ENCODE peak calls at places on chromosomes 2 and 18, in five cellular contexts. Q is SK-N-SH, F is HCT116, K is K562, I is GM12878. U is an unnamed sample.
A peak's percentile ranks its signal among the peaks of the same experiment; 100 is the strongest.

GRCh38 chr18:38539373-38539772 is 973.8 kb upstream of the CELF4 start:
- DNase-seq in Q (no peak), F (no peak), K (no peak), I (no peak), U (no peak)

GRCh38 chr18:34710430-34711386 is 610 bp downstream of the DTNA start:
- DNase-seq in Q (peak; percentile 20), F (no peak), K (no peak), I (no peak), U (no peak)

GRCh38 chr2:156322681-156323211 is 9.8 kb downstream of the NR4A2 start:
- DNase-seq in Q (no peak), F (no peak), K (no peak), I (no peak), U (no peak)

GRCh38 chr2:164560181-164560792 is 61.0 kb downstream of the GRB14 start:
- DNase-seq in Q (peak; percentile 10), F (peak; percentile 4), K (no peak), I (no peak), U (no peak)

GRCh38 chr2:239678666-239679296 is 278.0 kb upstream of the HDAC4 start:
- DNase-seq in Q (no peak), F (no peak), K (no peak), I (no peak), U (no peak)

GRCh38 chr2:25825238-25825637 is 53.0 kb downstream of the ASXL2 start:
- DNase-seq in Q (no peak), F (no peak), K (no peak), I (no peak), U (no peak)

GRCh38 chr2:44360749-44361329 is 455 bp downstream of the PREPL start:
- DNase-seq in Q (no peak), F (no peak), K (no peak), I (no peak), U (peak; percentile 4)

GRCh38 chr2:41941831-41942230 is 106.0 kb upstream of the PKDCC start:
- DNase-seq in Q (no peak), F (no peak), K (no peak), I (no peak), U (no peak)

GRCh38 chr2:119407430-119408220 is 24.0 kb upstream of the TMEM37 start:
- DNase-seq in Q (peak; percentile 79), F (peak; percentile 52), K (peak; percentile 78), I (peak; percentile 32), U (peak; percentile 63)

GRCh38 chr2:112019510-112019909 is 35.6 kb upstream of the TMEM87B start:
- DNase-seq in Q (no peak), F (no peak), K (no peak), I (no peak), U (no peak)

GRCh38 chr18:3360211-3360610 is 89.8 kb upstream of the TGIF1 start:
- DNase-seq in Q (no peak), F (no peak), K (no peak), I (no peak), U (no peak)

GRCh38 chr18:55863876-55864275 is 275.9 kb upstream of the TCF4 start:
- DNase-seq in Q (peak; percentile 39), F (no peak), K (no peak), I (no peak), U (no peak)

GRCh38 chr2:187299122-187299906 is 148.7 kb downstream of the CALCRL start:
- DNase-seq in Q (peak; percentile 12), F (no peak), K (no peak), I (no peak), U (no peak)

GRCh38 chr2:70988151-70988550 is 6.5 kb downstream of the TEX261 start:
- DNase-seq in Q (no peak), F (no peak), K (no peak), I (no peak), U (no peak)

GRCh38 chr18:58455318-58455950 is 173.5 kb downstream of the ALPK2 start:
- DNase-seq in Q (no peak), F (no peak), K (no peak), I (peak; percentile 8), U (no peak)

GRCh38 chr2:237330539-237330938 is 83.4 kb downstream of the COL6A3 start:
- DNase-seq in Q (no peak), F (no peak), K (no peak), I (no peak), U (no peak)

GRCh38 chr18:70991577-70991976 is 702.7 kb downstream of the SOCS6 start:
- DNase-seq in Q (no peak), F (no peak), K (no peak), I (no peak), U (no peak)

GRCh38 chr2:127100261-127101047 is 6.5 kb downstream of the BIN1 start:
- DNase-seq in Q (no peak), F (no peak), K (peak; percentile 32), I (no peak), U (peak; percentile 32)

GRCh38 chr2:105431367-105432088 is 32.7 kb upstream of the FHL2 start:
- DNase-seq in Q (peak; percentile 37), F (no peak), K (no peak), I (no peak), U (peak; percentile 70)

GRCh38 chr2:65031341-65032015 is 24.7 kb upstream of the CEP68 start:
- DNase-seq in Q (no peak), F (no peak), K (no peak), I (no peak), U (no peak)

GRCh38 chr18:79884963-79885728 is 66.3 kb downstream of the SLC66A2 start:
- DNase-seq in Q (peak; percentile 28), F (no peak), K (no peak), I (no peak), U (no peak)

GRCh38 chr2:3476386-3477033 is 42.8 kb downstream of the ADI1 start:
- DNase-seq in Q (no peak), F (no peak), K (no peak), I (no peak), U (no peak)

GRCh38 chr2:41068740-41069139 is 616.9 kb upstream of the SLC8A1 start:
- DNase-seq in Q (no peak), F (no peak), K (no peak), I (no peak), U (no peak)

GRCh38 chr2:11177871-11178598 is 22.8 kb downstream of the SLC66A3 start:
- DNase-seq in Q (peak; percentile 50), F (no peak), K (no peak), I (no peak), U (no peak)

GRCh38 chr2:11182951-11183350 is 27.7 kb downstream of the SLC66A3 start:
- DNase-seq in Q (no peak), F (no peak), K (no peak), I (no peak), U (no peak)

GRCh38 chr2:11179899-11180298 is 24.6 kb downstream of the SLC66A3 start:
- DNase-seq in Q (no peak), F (no peak), K (no peak), I (no peak), U (no peak)

GRCh38 chr2:11180653-11181052 is 25.4 kb downstream of the SLC66A3 start:
- DNase-seq in Q (no peak), F (no peak), K (no peak), I (no peak), U (no peak)

DNA sequence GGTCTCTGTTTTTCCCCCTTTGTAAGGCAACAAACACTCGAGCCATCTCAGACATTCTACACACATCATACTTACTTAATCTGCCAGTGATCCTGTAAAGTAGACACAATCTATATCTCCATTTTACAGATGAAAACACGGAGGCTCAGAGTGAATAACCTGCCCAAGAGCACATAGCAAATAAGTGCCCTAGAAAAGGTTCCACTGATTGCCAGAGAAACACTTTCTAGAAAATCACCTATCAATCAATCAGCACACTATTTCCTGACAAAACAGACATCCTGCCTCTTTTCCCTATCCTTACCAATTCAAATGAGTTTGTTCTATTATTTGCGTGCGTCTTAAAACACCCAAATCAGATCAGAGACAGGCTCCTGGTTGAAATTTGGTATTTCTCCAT is 23.9 kb downstream of the SLC66A3 start:
- DNase-seq in Q (no peak), F (no peak), K (no peak), I (no peak), U (no peak)
- TF ChIP-seq JUND in Q (no peak), F (no peak), K (no peak), I (no peak), U (no peak)

GRCh38 chr2:238462782-238463396 is 36.2 kb downstream of the ASB1 start:
- DNase-seq in Q (peak; percentile 69), F (peak; percentile 40), K (peak; percentile 48), I (peak; percentile 13), U (peak; percentile 70)
- TF ChIP-seq JUND in Q (no peak), F (no peak), K (no peak), I (no peak), U (no peak)

GRCh38 chr2:99940963-99941362 is 201.4 kb downstream of the AFF3 start:
- DNase-seq in Q (no peak), F (no peak), K (no peak), I (no peak), U (no peak)
- TF ChIP-seq JUND in Q (no peak), F (no peak), K (no peak), I (no peak), U (no peak)

GRCh38 chr2:88613921-88614320 is 13.3 kb downstream of the EIF2AK3 start:
- DNase-seq in Q (no peak), F (no peak), K (no peak), I (no peak), U (no peak)

GRCh38 chr2:88620015-88620414 is 7.2 kb downstream of the EIF2AK3 start:
- DNase-seq in Q (no peak), F (no peak), K (no peak), I (no peak), U (no peak)

GRCh38 chr2:88621432-88621831 is 5.8 kb downstream of the EIF2AK3 start:
- DNase-seq in Q (no peak), F (no peak), K (no peak), I (no peak), U (no peak)

GRCh38 chr2:88614497-88615157 is 12.6 kb downstream of the EIF2AK3 start:
- DNase-seq in Q (no peak), F (no peak), K (no peak), I (peak; percentile 76), U (no peak)

GRCh38 chr2:88615822-88616221 is 11.4 kb downstream of the EIF2AK3 start:
- DNase-seq in Q (no peak), F (no peak), K (no peak), I (no peak), U (no peak)
- TF ChIP-seq JUND in Q (no peak), F (no peak), K (no peak), I (no peak), U (no peak)

DNA sequence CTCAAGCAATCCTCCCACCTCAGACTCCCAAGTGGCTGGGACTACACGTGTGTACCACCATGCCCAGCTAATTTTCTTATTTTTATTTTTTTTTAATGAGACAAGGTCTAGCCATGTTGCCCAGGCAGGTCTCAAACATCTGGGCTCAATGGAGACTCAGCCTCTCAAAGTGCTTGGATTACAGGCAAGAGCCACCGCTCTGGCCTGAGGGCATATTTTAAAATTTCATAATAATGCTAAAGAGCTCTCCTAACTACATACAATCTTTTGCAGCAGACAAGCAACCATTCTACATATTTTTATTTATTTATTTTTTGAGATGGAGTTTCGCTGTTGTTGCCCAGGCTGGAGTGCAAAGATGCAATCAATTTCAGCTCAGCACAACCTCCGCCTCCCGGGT is 207.0 kb downstream of the RAB3GAP1 start:
- DNase-seq in Q (no peak), F (no peak), K (no peak), I (no peak), U (no peak)
- TF ChIP-seq JUND in Q (no peak), F (no peak), K (no peak), I (no peak), U (no peak)

DNA sequence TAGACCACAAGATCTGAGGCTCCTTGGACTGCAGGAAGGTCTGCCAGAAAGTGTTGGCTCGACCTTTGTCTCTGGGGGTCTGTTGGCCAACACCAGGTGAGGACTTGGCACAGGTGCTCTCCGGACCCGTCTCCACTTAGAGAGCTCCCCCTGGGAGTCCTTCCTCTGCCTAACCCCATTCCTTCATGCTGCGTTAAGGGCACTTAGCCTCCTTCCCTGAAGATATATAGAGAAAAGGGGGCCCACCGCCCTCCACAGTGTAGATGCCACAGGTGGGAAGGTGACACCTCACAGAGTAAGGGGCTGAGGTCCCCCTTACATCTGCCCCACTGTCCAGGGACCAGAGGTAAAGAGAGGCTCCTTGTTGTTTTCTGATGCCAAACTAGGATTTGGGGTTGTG is 8.2 kb downstream of the IGFBP5 start:
- DNase-seq in Q (no peak), F (no peak), K (no peak), I (no peak), U (no peak)
- TF ChIP-seq JUND in Q (no peak), F (no peak), K (no peak), I (no peak), U (no peak)

U was measured in T47D.